ENCODE peak calls at places on chromosome 21, in ten cellular contexts. One of them, this sample, is unnamed. For H3K27me3 and H3K4me1, the result is how much of the 10 kb centered on the place peaks cover.

GRCh38 chr21:29407571-29407970 is 108.8 kb downstream of the BACH1 start:
- DNase-seq in neuronal stem cell: no peak
- DNase-seq in H9: no peak
- DNase-seq in gastrocnemius medialis: no peak
- DNase-seq in aorta: no peak
- DNase-seq in testis: no peak
- DNase-seq in lower lobe of right lung: no peak
- DNase-seq in heart left ventricle: no peak
- DNase-seq in Peyer's patch: no peak
- DNase-seq in astrocyte: no peak
- DNase-seq in this sample: no peak

GRCh38 chr21:38325216-38325615 is 68.4 kb downstream of the KCNJ15 start:
- DNase-seq in neuronal stem cell: no peak
- DNase-seq in lower lobe of right lung: no peak
- DNase-seq in heart left ventricle: no peak
- DNase-seq in H9: no peak
- DNase-seq in testis: no peak
- DNase-seq in Peyer's patch: no peak
- DNase-seq in aorta: no peak
- DNase-seq in astrocyte: no peak
- DNase-seq in gastrocnemius medialis: no peak
- DNase-seq in this sample: no peak

GRCh38 chr21:15848632-15849031 is 118.8 kb downstream of the USP25 start:
- DNase-seq in H9: no peak
- DNase-seq in astrocyte: peak
- DNase-seq in gastrocnemius medialis: no peak
- DNase-seq in lower lobe of right lung: no peak
- DNase-seq in Peyer's patch: no peak
- DNase-seq in neuronal stem cell: no peak
- DNase-seq in heart left ventricle: no peak
- DNase-seq in aorta: no peak
- DNase-seq in testis: no peak
- DNase-seq in this sample: no peak

GRCh38 chr21:39924577-39925308 is 57.5 kb downstream of the PCP4 start:
- DNase-seq in Peyer's patch: no peak
- DNase-seq in aorta: no peak
- DNase-seq in lower lobe of right lung: no peak
- DNase-seq in neuronal stem cell: no peak
- DNase-seq in H9: peak
- DNase-seq in gastrocnemius medialis: no peak
- DNase-seq in testis: no peak
- DNase-seq in astrocyte: no peak
- DNase-seq in heart left ventricle: no peak
- DNase-seq in this sample: peak

GRCh38 chr21:39033878-39034589 is 149.2 kb downstream of the PSMG1 start:
- DNase-seq in Peyer's patch: no peak
- DNase-seq in neuronal stem cell: no peak
- DNase-seq in astrocyte: no peak
- DNase-seq in testis: no peak
- DNase-seq in heart left ventricle: peak
- DNase-seq in lower lobe of right lung: peak
- DNase-seq in H9: no peak
- DNase-seq in gastrocnemius medialis: no peak
- DNase-seq in aorta: no peak
- DNase-seq in this sample: peak

GRCh38 chr21:39189857-39190604 is 6.8 kb upstream of the PSMG1 start:
- DNase-seq in astrocyte: peak
- DNase-seq in aorta: no peak
- DNase-seq in lower lobe of right lung: no peak
- DNase-seq in H9: no peak
- DNase-seq in heart left ventricle: no peak
- DNase-seq in Peyer's patch: no peak
- DNase-seq in neuronal stem cell: no peak
- DNase-seq in gastrocnemius medialis: no peak
- DNase-seq in testis: no peak
- DNase-seq in this sample: no peak

GRCh38 chr21:25582888-25583287 is 24.4 kb downstream of the MRPL39 start:
- DNase-seq in lower lobe of right lung: no peak
- DNase-seq in testis: no peak
- DNase-seq in heart left ventricle: no peak
- DNase-seq in H9: no peak
- DNase-seq in astrocyte: no peak
- DNase-seq in aorta: no peak
- DNase-seq in gastrocnemius medialis: no peak
- DNase-seq in neuronal stem cell: no peak
- DNase-seq in Peyer's patch: no peak
- DNase-seq in this sample: no peak

GRCh38 chr21:46188226-46189212 is 4.3 kb upstream of the SPATC1L start:
- DNase-seq in testis: peak
- DNase-seq in lower lobe of right lung: no peak
- DNase-seq in Peyer's patch: peak
- DNase-seq in gastrocnemius medialis: peak
- DNase-seq in astrocyte: peak
- DNase-seq in neuronal stem cell: peak
- DNase-seq in heart left ventricle: peak
- DNase-seq in H9: peak
- DNase-seq in aorta: peak
- DNase-seq in this sample: peak

GRCh38 chr21:43691801-43692200 is 27.1 kb upstream of the PDXK start:
- DNase-seq in testis: no peak
- DNase-seq in lower lobe of right lung: peak
- DNase-seq in H9: no peak
- DNase-seq in heart left ventricle: no peak
- DNase-seq in astrocyte: no peak
- DNase-seq in aorta: no peak
- DNase-seq in gastrocnemius medialis: no peak
- DNase-seq in Peyer's patch: no peak
- DNase-seq in neuronal stem cell: no peak
- DNase-seq in this sample: no peak

GRCh38 chr21:21101911-21102310 is 103.7 kb downstream of the NCAM2 start:
- DNase-seq in Peyer's patch: no peak
- DNase-seq in lower lobe of right lung: no peak
- DNase-seq in astrocyte: peak
- DNase-seq in H9: peak
- DNase-seq in testis: peak
- DNase-seq in aorta: no peak
- DNase-seq in gastrocnemius medialis: no peak
- DNase-seq in neuronal stem cell: peak
- DNase-seq in heart left ventricle: no peak
- DNase-seq in this sample: no peak

GRCh38 chr21:37008705-37009104 is 2.2 kb downstream of the RIPPLY3 start:
- DNase-seq in heart left ventricle: no peak
- DNase-seq in aorta: no peak
- DNase-seq in gastrocnemius medialis: no peak
- DNase-seq in H9: no peak
- DNase-seq in lower lobe of right lung: no peak
- DNase-seq in astrocyte: no peak
- DNase-seq in Peyer's patch: no peak
- DNase-seq in neuronal stem cell: no peak
- DNase-seq in testis: no peak
- DNase-seq in this sample: no peak
- H3K27me3 ChIP-seq in heart left ventricle: under half
- H3K27me3 ChIP-seq in aorta: under half
- H3K27me3 ChIP-seq in gastrocnemius medialis: under half
- H3K27me3 ChIP-seq in H9: under half
- H3K27me3 ChIP-seq in lower lobe of right lung: under half
- H3K27me3 ChIP-seq in astrocyte: under half
- H3K27me3 ChIP-seq in Peyer's patch: under half
- H3K27me3 ChIP-seq in neuronal stem cell: under half
- H3K27me3 ChIP-seq in testis: under half
- H3K27me3 ChIP-seq in this sample: under half

DNA sequence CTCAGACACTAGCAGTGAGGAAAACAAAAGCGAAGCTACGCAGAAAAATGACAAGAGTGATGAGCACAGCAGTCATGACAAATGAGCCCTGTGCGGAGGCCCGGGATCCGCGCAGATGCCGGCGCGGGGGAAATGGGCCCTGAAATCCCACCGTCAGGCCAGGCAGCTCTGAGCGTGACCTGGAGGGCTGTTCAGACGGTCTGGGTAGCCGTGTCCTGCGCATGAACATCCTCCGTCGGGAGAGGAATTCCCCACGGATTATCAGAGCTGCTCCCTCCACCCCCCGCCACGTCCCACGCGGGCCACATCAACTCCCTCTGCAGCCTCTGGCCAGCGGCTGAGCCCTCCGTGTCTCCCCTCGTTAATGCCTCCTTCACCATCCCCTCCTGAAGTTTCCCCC is 15.2 kb downstream of the PDE9A start:
- DNase-seq in neuronal stem cell: no peak
- DNase-seq in aorta: no peak
- DNase-seq in testis: no peak
- DNase-seq in lower lobe of right lung: no peak
- DNase-seq in gastrocnemius medialis: no peak
- DNase-seq in H9: no peak
- DNase-seq in heart left ventricle: no peak
- DNase-seq in Peyer's patch: no peak
- DNase-seq in astrocyte: no peak
- DNase-seq in this sample: no peak
- H3K4me1 ChIP-seq in neuronal stem cell: under half
- H3K4me1 ChIP-seq in aorta: under half
- H3K4me1 ChIP-seq in testis: under half
- H3K4me1 ChIP-seq in lower lobe of right lung: under half
- H3K4me1 ChIP-seq in gastrocnemius medialis: under half
- H3K4me1 ChIP-seq in H9: under half
- H3K4me1 ChIP-seq in heart left ventricle: under half
- H3K4me1 ChIP-seq in Peyer's patch: under half
- H3K4me1 ChIP-seq in astrocyte: under half
- H3K4me1 ChIP-seq in this sample: under half

DNA sequence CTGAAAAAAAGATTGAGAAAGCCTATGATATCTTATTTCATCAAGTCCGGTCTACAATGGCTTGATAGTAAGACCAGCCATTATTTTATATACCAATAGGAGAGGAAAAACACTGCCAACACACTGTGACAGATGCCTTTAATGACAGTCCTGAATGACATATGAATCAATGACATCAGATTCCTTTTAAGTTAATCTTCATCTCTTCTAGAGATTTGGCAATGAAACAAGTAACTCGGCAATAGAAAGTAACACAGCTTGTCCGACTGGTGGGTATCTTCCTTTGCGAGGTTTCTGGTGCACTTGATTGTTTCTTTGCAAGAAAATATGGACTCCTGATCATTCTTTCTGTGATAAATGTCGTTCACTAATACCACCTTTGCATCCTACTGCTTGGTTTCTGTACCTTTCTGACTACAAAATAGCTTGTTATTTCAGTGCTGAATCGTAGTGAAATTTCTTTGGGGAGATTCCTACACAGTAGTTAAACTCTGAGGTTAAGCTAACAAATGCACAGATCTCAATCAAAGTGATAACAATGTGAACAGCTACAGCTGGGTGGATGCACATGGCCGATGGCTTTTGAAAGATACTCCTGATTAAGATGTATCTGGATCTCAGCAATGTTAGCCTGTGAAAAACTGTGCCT is 104.7 kb downstream of the MRPS6 start:
- DNase-seq in gastrocnemius medialis: no peak
- DNase-seq in lower lobe of right lung: no peak
- DNase-seq in testis: no peak
- DNase-seq in astrocyte: no peak
- DNase-seq in aorta: no peak
- DNase-seq in Peyer's patch: no peak
- DNase-seq in H9: no peak
- DNase-seq in neuronal stem cell: no peak
- DNase-seq in heart left ventricle: no peak
- DNase-seq in this sample: no peak
- H3K27me3 ChIP-seq in gastrocnemius medialis: under half
- H3K27me3 ChIP-seq in lower lobe of right lung: under half
- H3K27me3 ChIP-seq in testis: under half
- H3K27me3 ChIP-seq in astrocyte: under half
- H3K27me3 ChIP-seq in aorta: under half
- H3K27me3 ChIP-seq in Peyer's patch: under half
- H3K27me3 ChIP-seq in H9: under half
- H3K27me3 ChIP-seq in neuronal stem cell: under half
- H3K27me3 ChIP-seq in heart left ventricle: under half
- H3K27me3 ChIP-seq in this sample: under half

GRCh38 chr21:34882719-34883131 is 166.4 kb downstream of the RUNX1 start:
- DNase-seq in Peyer's patch: no peak
- DNase-seq in astrocyte: no peak
- DNase-seq in aorta: no peak
- DNase-seq in neuronal stem cell: no peak
- DNase-seq in testis: no peak
- DNase-seq in heart left ventricle: no peak
- DNase-seq in lower lobe of right lung: no peak
- DNase-seq in H9: no peak
- DNase-seq in gastrocnemius medialis: no peak
- DNase-seq in this sample: no peak

GRCh38 chr21:34885125-34885524 is 164.0 kb downstream of the RUNX1 start:
- DNase-seq in Peyer's patch: no peak
- DNase-seq in gastrocnemius medialis: no peak
- DNase-seq in aorta: no peak
- DNase-seq in heart left ventricle: no peak
- DNase-seq in testis: no peak
- DNase-seq in lower lobe of right lung: no peak
- DNase-seq in neuronal stem cell: no peak
- DNase-seq in H9: no peak
- DNase-seq in astrocyte: no peak
- DNase-seq in this sample: no peak

GRCh38 chr21:34885636-34886553 is 163.2 kb downstream of the RUNX1 start:
- DNase-seq in aorta: no peak
- DNase-seq in astrocyte: no peak
- DNase-seq in neuronal stem cell: no peak
- DNase-seq in testis: peak
- DNase-seq in gastrocnemius medialis: no peak
- DNase-seq in H9: peak
- DNase-seq in Peyer's patch: no peak
- DNase-seq in heart left ventricle: no peak
- DNase-seq in lower lobe of right lung: no peak
- DNase-seq in this sample: peak

GRCh38 chr21:34883501-34884271 is 165.4 kb downstream of the RUNX1 start:
- DNase-seq in neuronal stem cell: no peak
- DNase-seq in lower lobe of right lung: no peak
- DNase-seq in Peyer's patch: no peak
- DNase-seq in gastrocnemius medialis: no peak
- DNase-seq in heart left ventricle: no peak
- DNase-seq in aorta: no peak
- DNase-seq in astrocyte: no peak
- DNase-seq in H9: no peak
- DNase-seq in testis: no peak
- DNase-seq in this sample: no peak

GRCh38 chr21:34884346-34884929 is 164.7 kb downstream of the RUNX1 start:
- DNase-seq in astrocyte: no peak
- DNase-seq in heart left ventricle: no peak
- DNase-seq in lower lobe of right lung: no peak
- DNase-seq in Peyer's patch: no peak
- DNase-seq in testis: no peak
- DNase-seq in gastrocnemius medialis: no peak
- DNase-seq in neuronal stem cell: no peak
- DNase-seq in H9: no peak
- DNase-seq in aorta: no peak
- DNase-seq in this sample: no peak
- H3K4me1 ChIP-seq in astrocyte: under half
- H3K4me1 ChIP-seq in heart left ventricle: under half
- H3K4me1 ChIP-seq in lower lobe of right lung: under half
- H3K4me1 ChIP-seq in Peyer's patch: under half
- H3K4me1 ChIP-seq in testis: under half
- H3K4me1 ChIP-seq in gastrocnemius medialis: under half
- H3K4me1 ChIP-seq in neuronal stem cell: under half
- H3K4me1 ChIP-seq in H9: under half
- H3K4me1 ChIP-seq in aorta: under half
- H3K4me1 ChIP-seq in this sample: under half

DNA sequence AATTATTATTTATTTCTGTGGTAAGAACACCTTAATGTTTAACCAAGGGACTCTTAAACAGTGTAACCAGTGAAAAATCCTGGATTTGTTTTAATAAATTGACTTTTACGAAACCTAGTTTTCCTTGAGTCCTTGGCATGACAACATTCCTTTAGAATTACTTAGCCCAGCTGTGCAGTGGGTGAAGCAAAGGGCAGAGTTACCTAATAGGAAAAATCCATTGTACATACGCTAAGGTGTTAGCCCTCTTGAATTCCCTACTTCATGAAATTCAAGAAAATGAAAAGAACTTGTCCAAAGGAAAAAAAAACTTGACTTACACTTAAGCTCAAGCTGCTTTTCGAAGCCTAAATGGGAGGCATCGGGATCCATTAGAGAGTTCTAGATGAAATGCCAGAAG is 852.0 kb upstream of the ADAMTS5 start:
- DNase-seq in heart left ventricle: no peak
- DNase-seq in testis: no peak
- DNase-seq in lower lobe of right lung: no peak
- DNase-seq in H9: no peak
- DNase-seq in Peyer's patch: no peak
- DNase-seq in aorta: no peak
- DNase-seq in neuronal stem cell: no peak
- DNase-seq in gastrocnemius medialis: no peak
- DNase-seq in astrocyte: no peak
- DNase-seq in this sample: no peak
- H3K27me3 ChIP-seq in heart left ventricle: under half
- H3K27me3 ChIP-seq in testis: under half
- H3K27me3 ChIP-seq in lower lobe of right lung: under half
- H3K27me3 ChIP-seq in H9: under half
- H3K27me3 ChIP-seq in Peyer's patch: under half
- H3K27me3 ChIP-seq in aorta: under half
- H3K27me3 ChIP-seq in neuronal stem cell: under half
- H3K27me3 ChIP-seq in gastrocnemius medialis: under half
- H3K27me3 ChIP-seq in astrocyte: under half
- H3K27me3 ChIP-seq in this sample: under half